ENCODE peak calls at places on chromosomes 13 and 19, in ten cellular contexts. One of them, this sample, is unnamed.
A peak's percentile ranks its signal among the peaks of the same experiment; 100 is the strongest.

GRCh38 chr19:56273563-56274117 is 1.1 kb downstream of the EDDM13 start:
- DNase-seq in NCI-H1930: no peak
- DNase-seq in C1 segment of cervical spinal cord: no peak
- DNase-seq in neuronal stem cell: no peak
- DNase-seq in stimulated activated CD8-positive, alpha-beta memory T cell treated with anti-CD3 and anti-CD28 coated beads, Interleukin-7, amount 100 ng/mL, for 1 hour: no peak
- DNase-seq in fibroblast of lung: no peak
- DNase-seq in effector memory CD4-positive, alpha-beta T cell: no peak
- DNase-seq in psoas muscle: no peak
- DNase-seq in CMK: no peak
- DNase-seq in esophagus squamous epithelium: no peak
- DNase-seq in this sample: peak; percentile 45

GRCh38 chr19:48636859-48637448 is at the start of gene DBP:
- DNase-seq in NCI-H1930: no peak
- DNase-seq in C1 segment of cervical spinal cord: peak; percentile 78
- DNase-seq in neuronal stem cell: no peak
- DNase-seq in stimulated activated CD8-positive, alpha-beta memory T cell treated with anti-CD3 and anti-CD28 coated beads, Interleukin-7, amount 100 ng/mL, for 1 hour: no peak
- DNase-seq in fibroblast of lung: no peak
- DNase-seq in effector memory CD4-positive, alpha-beta T cell: no peak
- DNase-seq in psoas muscle: peak; percentile 83
- DNase-seq in CMK: no peak
- DNase-seq in esophagus squamous epithelium: peak; percentile 93
- DNase-seq in this sample: no peak

GRCh38 chr19:2798733-2799132 is 13.4 kb downstream of the THOP1 start:
- DNase-seq in NCI-H1930: no peak
- DNase-seq in C1 segment of cervical spinal cord: no peak
- DNase-seq in neuronal stem cell: no peak
- DNase-seq in stimulated activated CD8-positive, alpha-beta memory T cell treated with anti-CD3 and anti-CD28 coated beads, Interleukin-7, amount 100 ng/mL, for 1 hour: no peak
- DNase-seq in fibroblast of lung: no peak
- DNase-seq in effector memory CD4-positive, alpha-beta T cell: no peak
- DNase-seq in psoas muscle: peak; percentile 74
- DNase-seq in CMK: no peak
- DNase-seq in esophagus squamous epithelium: no peak
- DNase-seq in this sample: no peak

GRCh38 chr13:57629821-57630235 is 1.7 kb upstream of the PCDH17 start:
- DNase-seq in NCI-H1930: peak; percentile 29
- DNase-seq in C1 segment of cervical spinal cord: peak; percentile 95
- DNase-seq in neuronal stem cell: peak; percentile 97
- DNase-seq in stimulated activated CD8-positive, alpha-beta memory T cell treated with anti-CD3 and anti-CD28 coated beads, Interleukin-7, amount 100 ng/mL, for 1 hour: no peak
- DNase-seq in fibroblast of lung: peak; percentile 93
- DNase-seq in effector memory CD4-positive, alpha-beta T cell: peak; percentile 31
- DNase-seq in psoas muscle: peak; percentile 82
- DNase-seq in CMK: no peak
- DNase-seq in esophagus squamous epithelium: no peak
- DNase-seq in this sample: peak; percentile 77

GRCh38 chr13:98875146-98875729 is 102.6 kb downstream of the DOCK9 start:
- DNase-seq in NCI-H1930: no peak
- DNase-seq in C1 segment of cervical spinal cord: no peak
- DNase-seq in neuronal stem cell: no peak
- DNase-seq in stimulated activated CD8-positive, alpha-beta memory T cell treated with anti-CD3 and anti-CD28 coated beads, Interleukin-7, amount 100 ng/mL, for 1 hour: no peak
- DNase-seq in fibroblast of lung: no peak
- DNase-seq in effector memory CD4-positive, alpha-beta T cell: no peak
- DNase-seq in psoas muscle: no peak
- DNase-seq in CMK: no peak
- DNase-seq in esophagus squamous epithelium: no peak
- DNase-seq in this sample: no peak

GRCh38 chr19:32363632-32364031 is 18.2 kb downstream of the ZNF507 start:
- DNase-seq in NCI-H1930: no peak
- DNase-seq in C1 segment of cervical spinal cord: no peak
- DNase-seq in neuronal stem cell: no peak
- DNase-seq in stimulated activated CD8-positive, alpha-beta memory T cell treated with anti-CD3 and anti-CD28 coated beads, Interleukin-7, amount 100 ng/mL, for 1 hour: no peak
- DNase-seq in fibroblast of lung: no peak
- DNase-seq in effector memory CD4-positive, alpha-beta T cell: no peak
- DNase-seq in psoas muscle: no peak
- DNase-seq in CMK: no peak
- DNase-seq in esophagus squamous epithelium: no peak
- DNase-seq in this sample: no peak

GRCh38 chr13:21014666-21015170 is 46.7 kb downstream of the LATS2 start:
- DNase-seq in NCI-H1930: no peak
- DNase-seq in C1 segment of cervical spinal cord: no peak
- DNase-seq in neuronal stem cell: no peak
- DNase-seq in stimulated activated CD8-positive, alpha-beta memory T cell treated with anti-CD3 and anti-CD28 coated beads, Interleukin-7, amount 100 ng/mL, for 1 hour: no peak
- DNase-seq in fibroblast of lung: peak; percentile 89
- DNase-seq in effector memory CD4-positive, alpha-beta T cell: no peak
- DNase-seq in psoas muscle: peak; percentile 92
- DNase-seq in CMK: no peak
- DNase-seq in esophagus squamous epithelium: no peak
- DNase-seq in this sample: peak; percentile 69

GRCh38 chr19:907183-907853 is 5.7 kb downstream of the R3HDM4 start:
- DNase-seq in NCI-H1930: no peak
- DNase-seq in C1 segment of cervical spinal cord: no peak
- DNase-seq in neuronal stem cell: no peak
- DNase-seq in stimulated activated CD8-positive, alpha-beta memory T cell treated with anti-CD3 and anti-CD28 coated beads, Interleukin-7, amount 100 ng/mL, for 1 hour: no peak
- DNase-seq in fibroblast of lung: no peak
- DNase-seq in effector memory CD4-positive, alpha-beta T cell: no peak
- DNase-seq in psoas muscle: peak; percentile 52
- DNase-seq in CMK: peak; percentile 94
- DNase-seq in esophagus squamous epithelium: no peak
- DNase-seq in this sample: no peak

GRCh38 chr13:99989376-99990044 is 7.9 kb downstream of the ZIC2 start:
- DNase-seq in NCI-H1930: no peak
- DNase-seq in C1 segment of cervical spinal cord: no peak
- DNase-seq in neuronal stem cell: peak; percentile 26
- DNase-seq in stimulated activated CD8-positive, alpha-beta memory T cell treated with anti-CD3 and anti-CD28 coated beads, Interleukin-7, amount 100 ng/mL, for 1 hour: no peak
- DNase-seq in fibroblast of lung: no peak
- DNase-seq in effector memory CD4-positive, alpha-beta T cell: no peak
- DNase-seq in psoas muscle: no peak
- DNase-seq in CMK: no peak
- DNase-seq in esophagus squamous epithelium: no peak
- DNase-seq in this sample: no peak

GRCh38 chr19:58543826-58544590 is at the start of gene TRIM28:
- DNase-seq in NCI-H1930: no peak
- DNase-seq in C1 segment of cervical spinal cord: no peak
- DNase-seq in neuronal stem cell: peak; percentile 98
- DNase-seq in stimulated activated CD8-positive, alpha-beta memory T cell treated with anti-CD3 and anti-CD28 coated beads, Interleukin-7, amount 100 ng/mL, for 1 hour: peak; percentile 100
- DNase-seq in fibroblast of lung: peak; percentile 99
- DNase-seq in effector memory CD4-positive, alpha-beta T cell: peak; percentile 100
- DNase-seq in psoas muscle: peak; percentile 99
- DNase-seq in CMK: peak; percentile 99
- DNase-seq in esophagus squamous epithelium: no peak
- DNase-seq in this sample: peak; percentile 98